ENCODE peak calls at places on chromosomes 11 and 22, in four cellular contexts. One of them, this sample, is unnamed.

GRCh38 chr11:71420455-71421241 is 27.5 kb downstream of the DHCR7 start:
- DNase-seq in cardiac muscle cell: peak
- DNase-seq in cardiac fibroblast: peak
- DNase-seq in uterus: no peak
- DNase-seq in this sample: no peak

GRCh38 chr11:76161261-76161961 is 44.9 kb downstream of the WNT11 start:
- DNase-seq in cardiac muscle cell: peak
- DNase-seq in cardiac fibroblast: no peak
- DNase-seq in uterus: no peak
- DNase-seq in this sample: no peak

GRCh38 chr11:43735931-43736330 is 55.4 kb downstream of the HSD17B12 start:
- DNase-seq in cardiac muscle cell: no peak
- DNase-seq in cardiac fibroblast: peak
- DNase-seq in uterus: no peak
- DNase-seq in this sample: no peak

GRCh38 chr11:43955381-43956118 is 13.1 kb downstream of the C11orf96 start:
- DNase-seq in cardiac muscle cell: no peak
- DNase-seq in cardiac fibroblast: peak
- DNase-seq in uterus: peak
- DNase-seq in this sample: no peak

GRCh38 chr22:44814266-44815098 is 62.1 kb downstream of the ARHGAP8 start:
- DNase-seq in cardiac muscle cell: no peak
- DNase-seq in cardiac fibroblast: no peak
- DNase-seq in uterus: no peak
- DNase-seq in this sample: no peak

GRCh38 chr11:2092956-2093412 is 46.2 kb downstream of the IGF2 start:
- DNase-seq in cardiac muscle cell: no peak
- DNase-seq in cardiac fibroblast: peak
- DNase-seq in uterus: no peak
- DNase-seq in this sample: peak

GRCh38 chr11:73287400-73288101 is 15.4 kb downstream of the P2RY6 start:
- DNase-seq in cardiac muscle cell: no peak
- DNase-seq in cardiac fibroblast: no peak
- DNase-seq in uterus: peak
- DNase-seq in this sample: no peak

GRCh38 chr22:38135133-38135706 is 24.7 kb upstream of the BAIAP2L2 start:
- DNase-seq in cardiac muscle cell: no peak
- DNase-seq in cardiac fibroblast: peak
- DNase-seq in uterus: no peak
- DNase-seq in this sample: peak

GRCh38 chr22:17339095-17339693 is 30.1 kb upstream of the CECR2 start:
- DNase-seq in cardiac muscle cell: no peak
- DNase-seq in cardiac fibroblast: peak
- DNase-seq in uterus: no peak
- DNase-seq in this sample: no peak

GRCh38 chr11:70656293-70656692 is 258.0 kb downstream of the CTTN start:
- DNase-seq in cardiac muscle cell: no peak
- DNase-seq in cardiac fibroblast: no peak
- DNase-seq in uterus: no peak
- DNase-seq in this sample: no peak

GRCh38 chr22:25420925-25421904 is 143.3 kb upstream of the GRK3 start:
- DNase-seq in cardiac muscle cell: no peak
- DNase-seq in cardiac fibroblast: peak
- DNase-seq in uterus: no peak
- DNase-seq in this sample: no peak

GRCh38 chr11:34339149-34340064 is 18.4 kb downstream of the ABTB2 start:
- DNase-seq in cardiac muscle cell: no peak
- DNase-seq in cardiac fibroblast: peak
- DNase-seq in uterus: no peak
- DNase-seq in this sample: no peak

GRCh38 chr11:129192150-129192549 is at the start of gene ARHGAP32:
- DNase-seq in cardiac muscle cell: no peak
- DNase-seq in cardiac fibroblast: no peak
- DNase-seq in uterus: no peak
- DNase-seq in this sample: no peak

GRCh38 chr22:28923826-28924732 is 40.7 kb downstream of the ZNRF3 start:
- DNase-seq in cardiac muscle cell: no peak
- DNase-seq in cardiac fibroblast: no peak
- DNase-seq in uterus: peak
- DNase-seq in this sample: peak

GRCh38 chr22:26547426-26547825 is 35.2 kb upstream of the TFIP11 start:
- DNase-seq in cardiac muscle cell: no peak
- DNase-seq in cardiac fibroblast: no peak
- DNase-seq in uterus: no peak
- DNase-seq in this sample: no peak

GRCh38 chr11:120424185-120424969 is 87.2 kb upstream of the GRIK4 start:
- DNase-seq in cardiac muscle cell: no peak
- DNase-seq in cardiac fibroblast: peak
- DNase-seq in uterus: no peak
- DNase-seq in this sample: no peak

GRCh38 chr11:122344281-122344680 is 228.3 kb upstream of the BLID start:
- DNase-seq in cardiac muscle cell: no peak
- DNase-seq in cardiac fibroblast: peak
- DNase-seq in uterus: no peak
- DNase-seq in this sample: no peak

GRCh38 chr11:2581931-2582435 is 117.8 kb downstream of the KCNQ1OT1 start:
- DNase-seq in cardiac muscle cell: no peak
- DNase-seq in cardiac fibroblast: no peak
- DNase-seq in uterus: no peak
- DNase-seq in this sample: no peak

GRCh38 chr11:133821776-133822175 is 23.5 kb downstream of the SPATA19 start:
- DNase-seq in cardiac muscle cell: peak
- DNase-seq in cardiac fibroblast: peak
- DNase-seq in uterus: no peak
- DNase-seq in this sample: peak

GRCh38 chr11:133541331-133542095 is 9.2 kb upstream of the OPCML start:
- DNase-seq in cardiac muscle cell: peak
- DNase-seq in cardiac fibroblast: no peak
- DNase-seq in uterus: no peak
- DNase-seq in this sample: no peak

GRCh38 chr11:38835986-38836385 is 2237.9 kb upstream of the RAG2 start:
- DNase-seq in cardiac muscle cell: no peak
- DNase-seq in cardiac fibroblast: no peak
- DNase-seq in uterus: no peak
- DNase-seq in this sample: no peak
- H3K4me3 ChIP-seq in cardiac muscle cell: no peak
- H3K4me3 ChIP-seq in cardiac fibroblast: no peak
- H3K4me3 ChIP-seq in uterus: no peak
- H3K4me3 ChIP-seq in this sample: no peak

DNA sequence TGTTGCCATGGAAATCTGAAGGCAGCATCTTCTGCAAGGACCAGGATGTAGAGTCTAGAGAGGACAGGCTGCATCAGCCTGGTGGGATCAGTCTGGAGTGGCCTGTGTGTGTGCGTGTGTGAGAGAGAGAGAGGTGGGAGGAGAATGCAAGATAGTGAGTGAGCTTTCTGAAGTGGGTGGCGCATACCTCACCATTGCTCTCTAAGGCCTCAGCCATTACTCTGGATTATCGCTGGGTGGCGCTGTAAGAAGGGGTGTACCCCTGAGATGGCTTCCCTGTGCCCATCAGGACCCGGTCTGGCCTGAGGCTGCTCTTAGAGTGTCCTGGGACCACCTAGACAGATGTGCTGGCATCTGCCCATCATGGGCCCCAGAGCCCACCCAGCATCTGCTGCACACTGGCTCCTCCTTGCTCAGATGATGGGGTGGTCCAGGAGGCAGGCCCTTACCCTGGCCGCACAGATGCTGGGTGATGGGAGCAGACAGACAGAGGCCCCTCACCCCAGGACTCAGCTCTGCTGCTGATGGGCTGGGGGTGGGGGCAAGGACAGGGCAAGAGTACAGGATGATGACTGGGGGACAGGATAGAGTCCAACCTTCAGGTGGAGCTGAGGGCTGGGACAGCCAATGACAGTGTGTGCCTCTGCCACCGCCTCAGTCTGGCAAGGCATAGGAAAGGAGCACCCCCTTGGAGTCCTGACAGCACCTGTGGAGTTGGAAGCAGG is 25.7 kb upstream of the TUB start:
- DNase-seq in cardiac muscle cell: no peak
- DNase-seq in cardiac fibroblast: no peak
- DNase-seq in uterus: peak
- DNase-seq in this sample: no peak
- TF ChIP-seq CTCF in cardiac muscle cell: peak
- TF ChIP-seq CTCF in cardiac fibroblast: peak
- TF ChIP-seq CTCF in uterus: no peak
- TF ChIP-seq CTCF in this sample: no peak

DNA sequence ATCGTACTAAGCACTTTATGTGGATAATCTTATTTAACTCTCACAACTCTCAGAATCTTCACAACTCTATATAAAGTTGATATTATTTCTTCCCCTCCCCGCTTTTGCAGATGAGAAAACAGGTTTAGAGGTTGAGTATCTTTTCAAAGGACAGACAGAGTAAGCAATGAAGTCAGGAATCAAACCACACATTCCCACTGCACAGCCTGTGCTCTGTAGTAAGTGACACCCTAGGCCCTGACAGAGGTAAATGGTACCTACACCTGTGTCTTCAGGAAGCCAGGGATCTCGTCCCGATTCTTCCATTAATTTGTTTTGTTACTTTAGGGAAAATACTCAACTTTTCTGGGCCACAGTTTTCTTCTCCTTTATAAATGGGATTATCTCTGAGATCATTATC is 172.5 kb upstream of the MTMR2 start:
- DNase-seq in cardiac muscle cell: no peak
- DNase-seq in cardiac fibroblast: no peak
- DNase-seq in uterus: no peak
- DNase-seq in this sample: no peak
- H3K4me3 ChIP-seq in cardiac muscle cell: no peak
- H3K4me3 ChIP-seq in cardiac fibroblast: no peak
- H3K4me3 ChIP-seq in uterus: no peak
- H3K4me3 ChIP-seq in this sample: no peak

DNA sequence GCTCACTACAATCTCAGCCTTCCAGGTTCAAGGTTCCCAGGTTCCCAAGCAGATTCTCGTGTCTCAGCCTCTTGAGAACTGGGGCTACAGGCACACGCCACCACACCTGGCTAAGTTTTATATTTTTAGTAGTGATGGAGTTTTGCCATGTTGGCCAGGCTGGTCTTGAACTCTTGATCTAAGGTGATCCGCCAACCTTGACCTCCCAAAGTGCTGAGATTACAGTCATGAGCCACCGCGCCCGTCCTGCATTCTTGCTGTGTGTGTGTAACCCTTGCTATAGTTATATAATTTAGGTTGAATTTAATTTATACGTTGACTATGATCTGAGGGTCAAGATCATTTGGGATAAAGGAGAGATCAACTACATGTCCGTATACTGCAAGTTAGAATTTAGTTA is 29.3 kb upstream of the ROBO3 start:
- DNase-seq in cardiac muscle cell: no peak
- DNase-seq in cardiac fibroblast: no peak
- DNase-seq in uterus: no peak
- DNase-seq in this sample: no peak
- TF ChIP-seq CTCF in cardiac muscle cell: no peak
- TF ChIP-seq CTCF in cardiac fibroblast: no peak
- TF ChIP-seq CTCF in uterus: no peak
- TF ChIP-seq CTCF in this sample: no peak

GRCh38 chr11:82902086-82902485 is 550 bp downstream of the DDIAS start:
- DNase-seq in cardiac muscle cell: no peak
- DNase-seq in cardiac fibroblast: no peak
- DNase-seq in uterus: no peak
- DNase-seq in this sample: no peak
- H3K4me3 ChIP-seq in cardiac muscle cell: peak
- H3K4me3 ChIP-seq in cardiac fibroblast: peak
- H3K4me3 ChIP-seq in uterus: peak
- H3K4me3 ChIP-seq in this sample: peak

This sample was measured in dorsolateral prefrontal cortex.